ENCODE peak calls at places on chromosomes 1 and 21, in four cellular contexts. O is mesenchymal stem cell, W is HCT116, C is tibial artery. J is an unnamed sample.

GRCh38 chr1:14913475-14914155 is 239.9 kb upstream of the TMEM51 start:
- DNase-seq in O (no peak), W (no peak), C (no peak), J (no peak)

GRCh38 chr1:2021550-2021949 is 2.4 kb downstream of the GABRD start:
- DNase-seq in O (no peak), W (no peak), C (no peak), J (no peak)

GRCh38 chr1:3684031-3684430 is 31.7 kb downstream of the TP73 start:
- DNase-seq in O (peak; percentile 2), W (no peak), C (no peak), J (no peak)

GRCh38 chr1:203768158-203768725 is 3.3 kb downstream of the LAX1 start:
- DNase-seq in O (no peak), W (no peak), C (no peak), J (no peak)

GRCh38 chr1:240091614-240092300 is at the start of gene FMN2:
- DNase-seq in O (peak; percentile 26), W (no peak), C (no peak), J (peak; percentile 20)

GRCh38 chr1:70426154-70427131 is 15.4 kb downstream of the CTH start:
- DNase-seq in O (no peak), W (no peak), C (no peak), J (no peak)

GRCh38 chr1:42933060-42933586 is 25.5 kb downstream of the SLC2A1 start:
- DNase-seq in O (no peak), W (no peak), C (no peak), J (no peak)

GRCh38 chr1:10387611-10388386 is 11.1 kb upstream of the PGD start:
- DNase-seq in O (peak; percentile 66), W (no peak), C (peak; percentile 34), J (peak; percentile 54)

GRCh38 chr1:106717561-106717960 is 338.9 kb upstream of the PRMT6 start:
- DNase-seq in O (no peak), W (no peak), C (no peak), J (no peak)

GRCh38 chr1:23556661-23557470 is 2.4 kb downstream of the ID3 start:
- DNase-seq in O (peak; percentile 84), W (peak; percentile 44), C (no peak), J (no peak)

GRCh38 chr1:41023279-41023990 is 1.9 kb upstream of the SLFNL1 start:
- DNase-seq in O (peak; percentile 26), W (no peak), C (no peak), J (peak; percentile 60)

GRCh38 chr1:94743866-94744265 is 76.3 kb upstream of the SLC44A3 start:
- DNase-seq in O (peak; percentile 61), W (no peak), C (no peak), J (peak; percentile 62)

GRCh38 chr1:61111084-61112050 is 29.0 kb downstream of the NFIA start:
- DNase-seq in O (no peak), W (no peak), C (no peak), J (no peak)

GRCh38 chr21:38992737-38993136 is 187.0 kb downstream of the ETS2 start:
- DNase-seq in O (no peak), W (no peak), C (no peak), J (no peak)

GRCh38 chr1:193013707-193014106 is 45.5 kb downstream of the UCHL5 start:
- DNase-seq in O (no peak), W (no peak), C (no peak), J (no peak)

GRCh38 chr1:192633533-192634258 is 2.3 kb upstream of the RGS13 start:
- DNase-seq in O (no peak), W (peak; percentile 4), C (no peak), J (no peak)

GRCh38 chr1:63799810-63800209 is 26.0 kb downstream of the ROR1 start:
- DNase-seq in O (no peak), W (no peak), C (no peak), J (no peak)

GRCh38 chr1:152191711-152192110 is 32.3 kb downstream of the HRNR start:
- DNase-seq in O (no peak), W (no peak), C (no peak), J (no peak)

GRCh38 chr1:211928222-211928856 is 97.8 kb upstream of the LPGAT1 start:
- DNase-seq in O (peak; percentile 20), W (no peak), C (no peak), J (no peak)

GRCh38 chr1:190908691-190909090 is 431.0 kb upstream of the BRINP3 start:
- DNase-seq in O (no peak), W (no peak), C (no peak), J (no peak)

GRCh38 chr1:227944931-227945890 is 2.5 kb downstream of the WNT9A start:
- DNase-seq in O (no peak), W (no peak), C (no peak), J (peak; percentile 48)

GRCh38 chr1:94121411-94121821 is 468 bp upstream of the ABCA4 start:
- DNase-seq in O (no peak), W (no peak), C (no peak), J (peak; percentile 71)

GRCh38 chr1:230167419-230167852 is 100.4 kb downstream of the GALNT2 start:
- DNase-seq in O (peak; percentile 37), W (peak; percentile 59), C (no peak), J (peak; percentile 38)

GRCh38 chr1:76269175-76269574 is 194.6 kb downstream of the ST6GALNAC3 start:
- DNase-seq in O (peak; percentile 71), W (no peak), C (no peak), J (peak; percentile 91)

GRCh38 chr1:155295183-155295941 is 5.9 kb downstream of the PKLR start:
- DNase-seq in O (no peak), W (no peak), C (no peak), J (no peak)

GRCh38 chr1:59367269-59368006 is 70.5 kb downstream of the FGGY start:
- DNase-seq in O (peak; percentile 89), W (no peak), C (peak; percentile 81), J (peak; percentile 93)

GRCh38 chr1:158286487-158286886 is 3.2 kb upstream of the CD1C start:
- DNase-seq in O (no peak), W (no peak), C (no peak), J (no peak)

GRCh38 chr21:36236052-36236730 is 79.6 kb downstream of the DOP1B start:
- DNase-seq in O (no peak), W (no peak), C (no peak), J (no peak)

DNA sequence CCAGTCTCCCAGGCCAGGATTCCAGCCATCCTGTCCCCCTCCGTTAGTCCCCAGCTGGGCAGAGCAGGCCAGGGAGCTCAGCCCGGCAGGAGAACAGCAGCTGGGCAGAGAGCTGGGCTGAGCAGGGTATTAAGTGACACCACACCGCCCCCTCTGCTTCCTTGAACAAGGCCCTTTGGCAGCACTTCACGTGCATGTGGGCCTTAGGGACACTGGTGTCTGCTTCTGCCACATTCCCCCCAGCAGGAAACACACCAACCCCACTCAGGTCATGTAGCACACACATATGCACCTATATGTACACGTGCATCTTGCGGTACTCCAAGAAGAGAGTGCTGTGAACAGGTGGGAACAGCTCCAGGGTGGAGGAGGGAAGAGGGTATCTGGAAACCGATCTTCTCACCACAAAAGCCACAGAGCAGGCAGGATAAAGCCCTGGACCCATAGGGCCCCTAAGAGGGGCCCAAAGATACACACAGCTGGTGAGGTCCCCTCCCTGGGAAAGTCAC is 4.6 kb downstream of the EPHA2 start:
- DNase-seq in O (peak; percentile 69), W (no peak), C (no peak), J (peak; percentile 98)
- H3K4me3 ChIP-seq in O (peak overlapping the region; percentile 0), W (no peak overlapping the region), C (no peak overlapping the region), J (no peak overlapping the region)

DNA sequence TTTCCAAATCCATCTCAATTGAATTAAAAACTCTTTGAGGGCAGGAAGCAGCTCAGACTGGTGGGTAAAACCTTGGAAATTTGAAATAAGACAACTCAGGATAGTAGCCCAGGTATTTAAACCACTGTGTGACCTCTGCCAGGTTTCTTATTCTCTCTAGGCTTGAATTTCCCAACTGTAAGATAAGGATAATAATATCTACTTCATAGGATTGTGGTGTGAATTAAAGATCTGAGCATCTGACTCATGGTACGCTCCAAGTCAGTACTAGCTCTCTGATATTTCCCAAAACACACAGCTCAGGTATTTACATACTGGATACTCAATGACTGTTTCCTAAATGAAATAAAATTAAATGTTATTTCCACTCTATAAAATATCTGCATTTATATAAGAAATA is 337.2 kb downstream of the LTN1 start:
- DNase-seq in O (no peak), W (no peak), C (no peak), J (no peak)
- H3K4me3 ChIP-seq in O (no peak overlapping the region), W (no peak overlapping the region), C (no peak overlapping the region), J (no peak overlapping the region)

GRCh38 chr1:6143392-6143791 is 36.7 kb downstream of the CHD5 start:
- DNase-seq in O (no peak), W (no peak), C (no peak), J (no peak)

GRCh38 chr1:6145351-6145750 is 34.8 kb downstream of the CHD5 start:
- DNase-seq in O (no peak), W (no peak), C (no peak), J (no peak)

GRCh38 chr1:6144175-6144574 is 35.9 kb downstream of the CHD5 start:
- DNase-seq in O (no peak), W (no peak), C (no peak), J (no peak)

GRCh38 chr1:6144622-6145021 is 35.5 kb downstream of the CHD5 start:
- DNase-seq in O (no peak), W (no peak), C (no peak), J (no peak)

DNA sequence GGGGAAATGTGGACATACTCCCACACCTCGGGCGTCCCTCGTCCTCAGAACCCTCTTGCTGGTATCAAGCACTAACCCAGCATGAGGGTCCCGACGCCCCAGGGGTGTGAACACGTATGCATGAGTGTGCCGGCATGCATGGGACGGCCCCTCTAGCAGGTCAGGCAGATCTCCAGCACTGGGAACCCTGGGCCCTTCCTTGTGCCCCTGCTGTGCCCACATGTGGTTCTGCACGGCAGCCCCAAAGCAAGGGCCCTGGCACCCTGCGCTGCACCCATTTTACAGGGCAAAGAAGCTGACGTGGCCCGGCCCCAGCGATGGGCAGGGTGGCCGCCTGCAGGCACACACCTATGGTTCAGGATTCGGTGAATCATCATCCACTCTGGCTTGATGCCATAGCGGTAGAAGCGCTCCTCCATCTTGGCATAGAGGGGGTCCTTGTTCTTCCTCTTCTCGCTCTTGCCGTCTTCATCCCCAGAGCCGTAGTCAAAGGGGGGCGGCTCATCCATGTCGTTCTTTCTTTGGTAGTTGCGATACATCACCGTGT is 34.2 kb downstream of the CHD5 start:
- DNase-seq in O (no peak), W (no peak), C (no peak), J (no peak)
- H3K4me3 ChIP-seq in O (no peak overlapping the region), W (no peak overlapping the region), C (no peak overlapping the region), J (no peak overlapping the region)

GRCh38 chr1:247638781-247639180 is 33.4 kb downstream of the OR2G3 start:
- DNase-seq in O (no peak), W (no peak), C (no peak), J (no peak)
- H3K4me3 ChIP-seq in O (no peak overlapping the region), W (no peak overlapping the region), C (no peak overlapping the region), J (no peak overlapping the region)

DNA sequence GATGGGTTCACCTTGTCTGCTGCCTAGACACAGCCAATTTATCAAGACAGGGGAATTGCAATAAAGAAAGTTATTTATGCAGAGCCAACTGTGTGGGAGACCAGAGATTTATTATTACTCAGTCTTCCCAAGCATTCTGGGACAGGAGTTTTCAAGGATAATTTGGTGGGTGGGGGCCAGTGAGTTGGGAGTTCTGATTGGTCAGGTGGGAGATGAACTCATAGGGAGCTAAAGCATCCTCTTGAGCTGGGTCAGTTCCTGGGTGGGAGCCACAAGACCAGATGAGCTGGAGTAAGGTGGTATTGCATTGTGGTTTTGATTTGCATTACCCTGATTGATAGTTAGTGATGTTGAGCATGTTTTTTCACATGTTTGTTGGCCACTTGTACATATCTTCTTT is 86.1 kb downstream of the PRKAB2 start:
- DNase-seq in O (no peak), W (no peak), C (no peak), J (no peak)
- H3K4me3 ChIP-seq in O (no peak overlapping the region), W (no peak overlapping the region), C (no peak overlapping the region), J (no peak overlapping the region)

J was measured in SJCRH30.